ENCODE peak calls at places on chromosomes 13 and 19, in seven cellular contexts. One of them, this sample, is unnamed.

GRCh38 chr19:55369651-55370304 is 485 bp downstream of the IL11 start:
- DNase-seq in lower leg skin: no peak
- DNase-seq in cardiac muscle cell: peak; percentile 53
- DNase-seq in SHP77: no peak
- DNase-seq in NCI-H2107: no peak
- DNase-seq in DMS153: no peak
- DNase-seq in activated gamma-delta T cell treated with anti-CD3 and anti-CD28 coated beads, Interleukin-2, amount 50 U/mL, for 16 hours: no peak
- DNase-seq in this sample: no peak

GRCh38 chr19:40601061-40601973 is at the start of gene LTBP4:
- DNase-seq in activated gamma-delta T cell treated with anti-CD3 and anti-CD28 coated beads, Interleukin-2, amount 50 U/mL, for 16 hours: no peak
- DNase-seq in lower leg skin: peak; percentile 90
- DNase-seq in DMS153: no peak
- DNase-seq in cardiac muscle cell: peak; percentile 46
- DNase-seq in SHP77: no peak
- DNase-seq in NCI-H2107: no peak
- DNase-seq in this sample: peak; percentile 37

GRCh38 chr13:23579072-23579885 is 9.1 kb downstream of the TNFRSF19 start:
- DNase-seq in SHP77: peak; percentile 81
- DNase-seq in lower leg skin: peak; percentile 97
- DNase-seq in NCI-H2107: peak; percentile 4
- DNase-seq in DMS153: peak; percentile 66
- DNase-seq in cardiac muscle cell: peak; percentile 90
- DNase-seq in activated gamma-delta T cell treated with anti-CD3 and anti-CD28 coated beads, Interleukin-2, amount 50 U/mL, for 16 hours: peak; percentile 85
- DNase-seq in this sample: peak; percentile 65

GRCh38 chr13:110470272-110471009 is 91.1 kb downstream of the RAB20 start:
- DNase-seq in NCI-H2107: no peak
- DNase-seq in activated gamma-delta T cell treated with anti-CD3 and anti-CD28 coated beads, Interleukin-2, amount 50 U/mL, for 16 hours: no peak
- DNase-seq in DMS153: no peak
- DNase-seq in SHP77: no peak
- DNase-seq in cardiac muscle cell: no peak
- DNase-seq in lower leg skin: no peak
- DNase-seq in this sample: peak; percentile 37

GRCh38 chr19:7720351-7720750 is 11.6 kb downstream of the CLEC4G start:
- DNase-seq in SHP77: no peak
- DNase-seq in cardiac muscle cell: no peak
- DNase-seq in DMS153: no peak
- DNase-seq in NCI-H2107: no peak
- DNase-seq in lower leg skin: no peak
- DNase-seq in activated gamma-delta T cell treated with anti-CD3 and anti-CD28 coated beads, Interleukin-2, amount 50 U/mL, for 16 hours: no peak
- DNase-seq in this sample: no peak

GRCh38 chr19:48616041-48616436 is 1.2 kb upstream of the FAM83E start:
- DNase-seq in lower leg skin: no peak
- DNase-seq in activated gamma-delta T cell treated with anti-CD3 and anti-CD28 coated beads, Interleukin-2, amount 50 U/mL, for 16 hours: no peak
- DNase-seq in cardiac muscle cell: no peak
- DNase-seq in DMS153: no peak
- DNase-seq in NCI-H2107: no peak
- DNase-seq in SHP77: no peak
- DNase-seq in this sample: no peak

GRCh38 chr13:91652389-91652788 is 254.0 kb downstream of the GPC5 start:
- DNase-seq in activated gamma-delta T cell treated with anti-CD3 and anti-CD28 coated beads, Interleukin-2, amount 50 U/mL, for 16 hours: no peak
- DNase-seq in cardiac muscle cell: no peak
- DNase-seq in DMS153: no peak
- DNase-seq in SHP77: no peak
- DNase-seq in NCI-H2107: no peak
- DNase-seq in lower leg skin: no peak
- DNase-seq in this sample: no peak

GRCh38 chr13:114196629-114197028 is 17.6 kb downstream of the CFAP97D2 start:
- DNase-seq in NCI-H2107: no peak
- DNase-seq in activated gamma-delta T cell treated with anti-CD3 and anti-CD28 coated beads, Interleukin-2, amount 50 U/mL, for 16 hours: no peak
- DNase-seq in cardiac muscle cell: no peak
- DNase-seq in lower leg skin: no peak
- DNase-seq in DMS153: no peak
- DNase-seq in SHP77: no peak
- DNase-seq in this sample: no peak

GRCh38 chr13:20647758-20648157 is 55.7 kb upstream of the IL17D start:
- DNase-seq in NCI-H2107: no peak
- DNase-seq in SHP77: no peak
- DNase-seq in cardiac muscle cell: no peak
- DNase-seq in activated gamma-delta T cell treated with anti-CD3 and anti-CD28 coated beads, Interleukin-2, amount 50 U/mL, for 16 hours: no peak
- DNase-seq in DMS153: no peak
- DNase-seq in lower leg skin: no peak
- DNase-seq in this sample: no peak

GRCh38 chr19:30450101-30450500 is 77.9 kb downstream of the ZNF536 start:
- DNase-seq in SHP77: no peak
- DNase-seq in activated gamma-delta T cell treated with anti-CD3 and anti-CD28 coated beads, Interleukin-2, amount 50 U/mL, for 16 hours: no peak
- DNase-seq in cardiac muscle cell: peak; percentile 45
- DNase-seq in DMS153: no peak
- DNase-seq in NCI-H2107: no peak
- DNase-seq in lower leg skin: no peak
- DNase-seq in this sample: peak; percentile 55

GRCh38 chr13:20390526-20391175 is 135.0 kb downstream of the CRYL1 start:
- DNase-seq in activated gamma-delta T cell treated with anti-CD3 and anti-CD28 coated beads, Interleukin-2, amount 50 U/mL, for 16 hours: no peak
- DNase-seq in cardiac muscle cell: peak; percentile 30
- DNase-seq in DMS153: no peak
- DNase-seq in SHP77: no peak
- DNase-seq in NCI-H2107: no peak
- DNase-seq in lower leg skin: peak; percentile 77
- DNase-seq in this sample: no peak

GRCh38 chr19:4577020-4577782 is 17.7 kb upstream of the SEMA6B start:
- DNase-seq in cardiac muscle cell: peak; percentile 55
- DNase-seq in NCI-H2107: no peak
- DNase-seq in DMS153: no peak
- DNase-seq in lower leg skin: no peak
- DNase-seq in activated gamma-delta T cell treated with anti-CD3 and anti-CD28 coated beads, Interleukin-2, amount 50 U/mL, for 16 hours: no peak
- DNase-seq in SHP77: no peak
- DNase-seq in this sample: no peak

GRCh38 chr19:19335408-19336158 is 15.0 kb downstream of the MAU2 start:
- DNase-seq in SHP77: no peak
- DNase-seq in DMS153: no peak
- DNase-seq in cardiac muscle cell: no peak
- DNase-seq in lower leg skin: no peak
- DNase-seq in NCI-H2107: no peak
- DNase-seq in activated gamma-delta T cell treated with anti-CD3 and anti-CD28 coated beads, Interleukin-2, amount 50 U/mL, for 16 hours: no peak
- DNase-seq in this sample: no peak

GRCh38 chr19:29866011-29866410 is 54.2 kb downstream of the CCNE1 start:
- DNase-seq in cardiac muscle cell: no peak
- DNase-seq in NCI-H2107: no peak
- DNase-seq in lower leg skin: no peak
- DNase-seq in DMS153: no peak
- DNase-seq in SHP77: no peak
- DNase-seq in activated gamma-delta T cell treated with anti-CD3 and anti-CD28 coated beads, Interleukin-2, amount 50 U/mL, for 16 hours: no peak
- DNase-seq in this sample: no peak

GRCh38 chr13:28055362-28055761 is 45.0 kb downstream of the FLT3 start:
- DNase-seq in lower leg skin: no peak
- DNase-seq in cardiac muscle cell: no peak
- DNase-seq in NCI-H2107: no peak
- DNase-seq in DMS153: no peak
- DNase-seq in activated gamma-delta T cell treated with anti-CD3 and anti-CD28 coated beads, Interleukin-2, amount 50 U/mL, for 16 hours: no peak
- DNase-seq in SHP77: no peak
- DNase-seq in this sample: peak; percentile 61

GRCh38 chr19:1455336-1456120 is 5.6 kb downstream of the APC2 start:
- DNase-seq in NCI-H2107: no peak
- DNase-seq in lower leg skin: no peak
- DNase-seq in SHP77: peak; percentile 56
- DNase-seq in cardiac muscle cell: peak; percentile 53
- DNase-seq in DMS153: no peak
- DNase-seq in activated gamma-delta T cell treated with anti-CD3 and anti-CD28 coated beads, Interleukin-2, amount 50 U/mL, for 16 hours: no peak
- DNase-seq in this sample: peak; percentile 95

GRCh38 chr19:2865334-2866221 is 1.6 kb upstream of the ZNF556 start:
- DNase-seq in NCI-H2107: no peak
- DNase-seq in lower leg skin: no peak
- DNase-seq in SHP77: no peak
- DNase-seq in activated gamma-delta T cell treated with anti-CD3 and anti-CD28 coated beads, Interleukin-2, amount 50 U/mL, for 16 hours: no peak
- DNase-seq in DMS153: no peak
- DNase-seq in cardiac muscle cell: peak; percentile 40
- DNase-seq in this sample: no peak

GRCh38 chr19:2503521-2504109 is 27.7 kb downstream of the GADD45B start:
- DNase-seq in SHP77: no peak
- DNase-seq in cardiac muscle cell: peak; percentile 40
- DNase-seq in DMS153: no peak
- DNase-seq in lower leg skin: no peak
- DNase-seq in NCI-H2107: no peak
- DNase-seq in activated gamma-delta T cell treated with anti-CD3 and anti-CD28 coated beads, Interleukin-2, amount 50 U/mL, for 16 hours: peak; percentile 72
- DNase-seq in this sample: no peak

GRCh38 chr19:41537789-41538188 is 38.2 kb upstream of the CEACAM21 start:
- DNase-seq in cardiac muscle cell: peak; percentile 55
- DNase-seq in DMS153: no peak
- DNase-seq in SHP77: no peak
- DNase-seq in lower leg skin: no peak
- DNase-seq in activated gamma-delta T cell treated with anti-CD3 and anti-CD28 coated beads, Interleukin-2, amount 50 U/mL, for 16 hours: no peak
- DNase-seq in NCI-H2107: no peak
- DNase-seq in this sample: peak; percentile 67

GRCh38 chr13:32254416-32254815 is 60.7 kb downstream of the ZAR1L start:
- DNase-seq in DMS153: no peak
- DNase-seq in lower leg skin: no peak
- DNase-seq in NCI-H2107: no peak
- DNase-seq in SHP77: no peak
- DNase-seq in activated gamma-delta T cell treated with anti-CD3 and anti-CD28 coated beads, Interleukin-2, amount 50 U/mL, for 16 hours: no peak
- DNase-seq in cardiac muscle cell: peak; percentile 20
- DNase-seq in this sample: no peak

GRCh38 chr19:16266586-16266942 is 58.1 kb upstream of the KLF2 start:
- DNase-seq in lower leg skin: no peak
- DNase-seq in cardiac muscle cell: no peak
- DNase-seq in NCI-H2107: no peak
- DNase-seq in SHP77: no peak
- DNase-seq in DMS153: no peak
- DNase-seq in activated gamma-delta T cell treated with anti-CD3 and anti-CD28 coated beads, Interleukin-2, amount 50 U/mL, for 16 hours: peak; percentile 36
- DNase-seq in this sample: no peak

GRCh38 chr13:57877596-57877995 is 246.1 kb downstream of the PCDH17 start:
- DNase-seq in DMS153: no peak
- DNase-seq in SHP77: no peak
- DNase-seq in NCI-H2107: no peak
- DNase-seq in cardiac muscle cell: no peak
- DNase-seq in lower leg skin: no peak
- DNase-seq in activated gamma-delta T cell treated with anti-CD3 and anti-CD28 coated beads, Interleukin-2, amount 50 U/mL, for 16 hours: no peak
- DNase-seq in this sample: no peak

GRCh38 chr13:44575741-44576395 is at the start of gene TSC22D1:
- DNase-seq in DMS153: no peak
- DNase-seq in cardiac muscle cell: peak; percentile 66
- DNase-seq in lower leg skin: peak; percentile 90
- DNase-seq in SHP77: no peak
- DNase-seq in NCI-H2107: no peak
- DNase-seq in activated gamma-delta T cell treated with anti-CD3 and anti-CD28 coated beads, Interleukin-2, amount 50 U/mL, for 16 hours: peak; percentile 47
- DNase-seq in this sample: peak; percentile 60

GRCh38 chr19:42088471-42089190 is 12.7 kb downstream of the ZNF574 start:
- DNase-seq in SHP77: no peak
- DNase-seq in activated gamma-delta T cell treated with anti-CD3 and anti-CD28 coated beads, Interleukin-2, amount 50 U/mL, for 16 hours: no peak
- DNase-seq in NCI-H2107: no peak
- DNase-seq in DMS153: no peak
- DNase-seq in cardiac muscle cell: peak; percentile 72
- DNase-seq in lower leg skin: no peak
- DNase-seq in this sample: no peak

GRCh38 chr13:110797230-110797877 is 83.9 kb downstream of the ING1 start:
- DNase-seq in DMS153: no peak
- DNase-seq in SHP77: no peak
- DNase-seq in NCI-H2107: peak; percentile 31
- DNase-seq in lower leg skin: no peak
- DNase-seq in activated gamma-delta T cell treated with anti-CD3 and anti-CD28 coated beads, Interleukin-2, amount 50 U/mL, for 16 hours: no peak
- DNase-seq in cardiac muscle cell: peak; percentile 30
- DNase-seq in this sample: no peak

GRCh38 chr19:38699027-38699346 is 45.3 kb downstream of the CAPN12 start:
- DNase-seq in NCI-H2107: no peak
- DNase-seq in SHP77: no peak
- DNase-seq in cardiac muscle cell: no peak
- DNase-seq in activated gamma-delta T cell treated with anti-CD3 and anti-CD28 coated beads, Interleukin-2, amount 50 U/mL, for 16 hours: no peak
- DNase-seq in DMS153: no peak
- DNase-seq in lower leg skin: no peak
- DNase-seq in this sample: no peak

GRCh38 chr13:73765651-73766384 is 368.4 kb downstream of the KLF12 start:
- DNase-seq in cardiac muscle cell: peak; percentile 91
- DNase-seq in NCI-H2107: peak; percentile 67
- DNase-seq in DMS153: peak; percentile 96
- DNase-seq in lower leg skin: peak; percentile 90
- DNase-seq in activated gamma-delta T cell treated with anti-CD3 and anti-CD28 coated beads, Interleukin-2, amount 50 U/mL, for 16 hours: peak; percentile 60
- DNase-seq in SHP77: peak; percentile 85
- DNase-seq in this sample: peak; percentile 55

GRCh38 chr19:45901912-45902650 is at the start of gene MYPOP:
- DNase-seq in activated gamma-delta T cell treated with anti-CD3 and anti-CD28 coated beads, Interleukin-2, amount 50 U/mL, for 16 hours: no peak
- DNase-seq in NCI-H2107: no peak
- DNase-seq in cardiac muscle cell: no peak
- DNase-seq in SHP77: no peak
- DNase-seq in lower leg skin: no peak
- DNase-seq in DMS153: no peak
- DNase-seq in this sample: no peak

GRCh38 chr13:49643003-49643651 is 14.8 kb downstream of the ARL11 start:
- DNase-seq in NCI-H2107: no peak
- DNase-seq in lower leg skin: no peak
- DNase-seq in SHP77: no peak
- DNase-seq in DMS153: no peak
- DNase-seq in activated gamma-delta T cell treated with anti-CD3 and anti-CD28 coated beads, Interleukin-2, amount 50 U/mL, for 16 hours: no peak
- DNase-seq in cardiac muscle cell: no peak
- DNase-seq in this sample: peak; percentile 84

GRCh38 chr13:102033719-102034446 is 368.0 kb downstream of the FGF14 start:
- DNase-seq in SHP77: no peak
- DNase-seq in NCI-H2107: peak; percentile 31
- DNase-seq in activated gamma-delta T cell treated with anti-CD3 and anti-CD28 coated beads, Interleukin-2, amount 50 U/mL, for 16 hours: no peak
- DNase-seq in DMS153: peak; percentile 47
- DNase-seq in lower leg skin: no peak
- DNase-seq in cardiac muscle cell: no peak
- DNase-seq in this sample: no peak